ENCODE peak calls at places on chromosomes 12 and 14, in seven cellular contexts. I, R, D, Y, Z, T and L are unnamed samples.

GRCh38 chr14:33788116-33788515 is 162.8 kb downstream of the EGLN3 start:
- DNase-seq in I (no peak), R (no peak), D (no peak), Y (no peak), Z (no peak), T (no peak), L (no peak)

GRCh38 chr12:8077207-8077606 is 4.9 kb upstream of the NECAP1 start:
- DNase-seq in I (no peak), R (no peak), D (no peak), Y (peak), Z (peak), T (no peak), L (no peak)

GRCh38 chr12:75130811-75131210 is 78.8 kb downstream of the KCNC2 start:
- DNase-seq in I (no peak), R (no peak), D (no peak), Y (no peak), Z (no peak), T (no peak), L (no peak)

GRCh38 chr14:49218436-49219092 is 367.6 kb downstream of the RPS29 start:
- DNase-seq in I (no peak), R (no peak), D (no peak), Y (no peak), Z (no peak), T (no peak), L (no peak)

GRCh38 chr14:95233702-95234241 is 76.4 kb upstream of the DICER1 start:
- DNase-seq in I (no peak), R (no peak), D (peak), Y (no peak), Z (no peak), T (no peak), L (no peak)

GRCh38 chr12:70756118-70756517 is 118.9 kb upstream of the PTPRB start:
- DNase-seq in I (no peak), R (no peak), D (no peak), Y (peak), Z (peak), T (no peak), L (no peak)

GRCh38 chr14:104499784-104500496 is 79.6 kb upstream of the C14orf180 start:
- DNase-seq in I (no peak), R (no peak), D (no peak), Y (no peak), Z (no peak), T (no peak), L (peak)

GRCh38 chr14:57388072-57388471 is 2.3 kb upstream of the NAA30 start:
- DNase-seq in I (no peak), R (no peak), D (no peak), Y (no peak), Z (no peak), T (peak), L (no peak)

GRCh38 chr12:107379852-107380567 is 286.7 kb upstream of the CRY1 start:
- DNase-seq in I (no peak), R (no peak), D (no peak), Y (no peak), Z (peak), T (no peak), L (no peak)

GRCh38 chr14:83556746-83557460 is 1973.0 kb upstream of the FLRT2 start:
- DNase-seq in I (no peak), R (no peak), D (no peak), Y (peak), Z (peak), T (no peak), L (no peak)

GRCh38 chr12:68807576-68808387 is at the start of gene MDM2:
- DNase-seq in I (peak), R (peak), D (peak), Y (peak), Z (peak), T (peak), L (peak)

GRCh38 chr14:82094819-82095218 is 561.2 kb upstream of the SEL1L start:
- DNase-seq in I (no peak), R (no peak), D (no peak), Y (no peak), Z (no peak), T (no peak), L (no peak)

GRCh38 chr12:45234134-45234865 is 18.4 kb downstream of the ANO6 start:
- DNase-seq in I (no peak), R (no peak), D (peak), Y (peak), Z (peak), T (no peak), L (no peak)
- H3K4me3 ChIP-seq in I (no peak), R (peak), D (peak), Y (peak), Z (no peak), T (no peak), L (no peak)

GRCh38 chr12:6771091-6771495 is 1.2 kb upstream of the LAG3 start:
- DNase-seq in I (no peak), R (no peak), D (peak), Y (peak), Z (no peak), T (peak), L (no peak)
- H3K27ac ChIP-seq in I (no peak), R (no peak), D (no peak), Y (no peak), Z (no peak), T (no peak), L (no peak)

GRCh38 chr14:106442857-106443256 is 916.5 kb downstream of the TMEM121 start:
- DNase-seq in I (peak), R (no peak), D (no peak), Y (no peak), Z (no peak), T (peak), L (no peak)
- TF ChIP-seq CTCF in I (peak), R (no peak), D (no peak), Y (no peak), Z (no peak), T (peak), L (peak)

GRCh38 chr14:30874120-30874998 is at the start of gene COCH:
- DNase-seq in I (peak), R (no peak), D (peak), Y (no peak), Z (no peak), T (peak), L (peak)

GRCh38 chr14:30875788-30876053 is 1.4 kb downstream of the COCH start:
- DNase-seq in I (no peak), R (no peak), D (no peak), Y (no peak), Z (no peak), T (no peak), L (no peak)

GRCh38 chr14:30874999-30875787 is 834 bp downstream of the COCH start:
- DNase-seq in I (no peak), R (no peak), D (no peak), Y (peak), Z (no peak), T (no peak), L (no peak)

GRCh38 chr14:30872602-30873001 is 1.8 kb upstream of the COCH start:
- DNase-seq in I (no peak), R (no peak), D (no peak), Y (no peak), Z (no peak), T (no peak), L (no peak)

DNA sequence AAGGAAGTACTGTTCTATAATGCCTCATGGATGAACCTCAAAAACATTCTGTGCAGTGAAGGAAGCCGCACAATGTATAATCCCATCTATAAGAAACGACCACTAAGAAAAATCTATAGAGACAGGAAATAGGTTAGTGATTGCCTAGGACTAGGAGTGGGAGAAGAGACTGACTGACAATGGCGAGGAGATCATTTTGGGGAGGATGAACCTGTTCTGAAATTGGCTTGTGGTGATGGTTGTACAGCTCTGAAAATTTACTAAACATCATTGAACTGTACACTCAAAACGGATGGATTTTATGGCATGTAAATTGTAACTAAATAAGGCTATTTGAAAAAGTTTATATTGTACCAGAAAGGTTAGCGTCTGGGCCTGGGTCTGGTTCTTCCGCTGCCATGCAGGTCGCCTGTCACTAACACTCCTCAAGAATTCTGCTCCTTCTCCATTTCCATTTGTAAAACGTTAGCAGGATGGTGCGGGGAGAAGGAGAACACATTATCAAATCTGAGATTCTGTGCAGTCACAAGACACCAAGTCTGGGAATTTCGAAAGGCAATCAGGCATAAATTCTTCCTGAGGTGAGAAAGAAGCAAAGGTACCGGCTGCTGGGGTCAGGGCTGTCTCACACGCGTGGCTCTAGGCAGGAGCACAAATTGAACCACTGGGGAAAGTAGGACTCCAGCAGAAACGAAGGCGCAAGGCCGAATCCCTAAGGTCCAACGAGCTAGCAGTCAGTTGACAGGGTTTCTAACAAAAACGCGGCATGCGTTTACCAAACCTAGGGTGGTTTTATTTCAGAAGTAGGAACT is 845 bp upstream of the COCH start:
- DNase-seq in I (no peak), R (no peak), D (no peak), Y (no peak), Z (no peak), T (no peak), L (no peak)
- H3K4me3 ChIP-seq in I (peak), R (peak), D (peak), Y (no peak), Z (no peak), T (peak), L (peak)

DNA sequence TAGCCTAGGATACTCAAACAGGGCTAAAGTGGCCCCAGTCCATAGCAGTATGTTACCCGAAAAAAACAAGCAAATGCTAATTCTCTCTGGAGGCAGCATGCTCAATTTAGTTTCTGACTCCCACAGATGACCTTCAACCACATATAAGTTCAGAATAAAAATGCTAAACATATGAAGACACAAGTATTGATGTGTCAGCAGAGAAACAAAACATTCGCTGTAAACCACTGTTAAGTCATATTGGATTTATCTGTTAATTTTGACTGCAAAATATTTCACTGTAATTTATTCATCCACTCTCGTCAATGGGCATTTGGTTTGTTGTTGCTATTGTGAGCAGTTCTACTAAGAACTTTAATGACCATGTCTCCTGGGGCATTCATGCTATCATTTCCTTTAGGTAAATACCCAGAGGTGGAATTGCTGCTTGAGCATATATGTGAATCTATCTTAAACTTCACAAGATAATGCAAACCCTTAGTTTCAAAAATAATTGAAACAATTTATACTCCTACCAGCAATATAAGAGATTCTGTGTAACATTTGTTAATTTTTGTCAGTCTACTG is 36.5 kb downstream of the WBP11 start:
- DNase-seq in I (no peak), R (no peak), D (no peak), Y (no peak), Z (no peak), T (no peak), L (no peak)
- H3K27ac ChIP-seq in I (no peak), R (no peak), D (no peak), Y (no peak), Z (no peak), T (no peak), L (no peak)

GRCh38 chr12:54052745-54053624 is 650 bp upstream of the HOXC4 start:
- DNase-seq in I (no peak), R (no peak), D (no peak), Y (no peak), Z (no peak), T (no peak), L (peak)
- TF ChIP-seq CTCF in I (no peak), R (no peak), D (no peak), Y (no peak), Z (no peak), T (no peak), L (no peak)